ENCODE peak calls at places on chromosomes 3 and 15, in nine cellular contexts. B, N, J, Z, R, E, O, C and W are unnamed samples.

GRCh38 chr3:193974147-193974546 is 161.8 kb upstream of the HES1 start:
- DNase-seq in B (no peak), O (no peak), J (peak; percentile 52), E (no peak), C (no peak), R (no peak), N (no peak), Z (no peak), W (peak; percentile 41)

GRCh38 chr3:52333869-52334557 is 17.9 kb downstream of the DNAH1 start:
- DNase-seq in N (no peak), E (no peak), J (no peak), Z (no peak), R (no peak), O (peak; percentile 33), C (peak; percentile 34), B (no peak), W (no peak)

GRCh38 chr3:142947799-142948575 is 15.5 kb downstream of the PAQR9 start:
- DNase-seq in Z (no peak), R (no peak), E (no peak), B (no peak), N (no peak), C (no peak), J (no peak), O (no peak), W (no peak)

GRCh38 chr3:46725663-46726314 is 8.1 kb upstream of the PRSS50 start:
- DNase-seq in J (no peak), R (no peak), Z (peak; percentile 13), N (no peak), O (no peak), B (no peak), C (no peak), E (no peak), W (peak; percentile 10)

GRCh38 chr3:157089455-157090221 is 70.3 kb downstream of the CCNL1 start:
- DNase-seq in E (no peak), R (peak; percentile 67), B (no peak), C (peak; percentile 53), O (no peak), Z (peak; percentile 74), J (no peak), N (no peak), W (no peak)

GRCh38 chr15:81085898-81086297 is 48.2 kb upstream of the CFAP161 start:
- DNase-seq in O (no peak), Z (no peak), C (no peak), J (no peak), R (no peak), N (no peak), B (no peak), E (no peak), W (no peak)

GRCh38 chr15:74053941-74054529 is 28.3 kb downstream of the GOLGA6A start:
- DNase-seq in N (peak; percentile 40), E (peak; percentile 55), Z (peak; percentile 65), C (peak; percentile 12), B (peak; percentile 71), O (peak; percentile 74), J (peak; percentile 80), R (peak; percentile 80), W (peak; percentile 64)

GRCh38 chr15:61118885-61119284 is 110.2 kb downstream of the RORA start:
- DNase-seq in O (no peak), C (no peak), N (no peak), B (no peak), E (no peak), Z (no peak), R (no peak), J (no peak), W (no peak)

GRCh38 chr3:187012609-187013051 is 82.3 kb downstream of the ST6GAL1 start:
- DNase-seq in J (no peak), Z (peak; percentile 45), E (peak; percentile 36), B (no peak), R (peak; percentile 49), N (no peak), C (no peak), O (no peak), W (no peak)

GRCh38 chr3:52112056-52112455 is 42.2 kb downstream of the POC1A start:
- DNase-seq in J (no peak), R (no peak), B (no peak), N (no peak), O (no peak), E (no peak), Z (no peak), C (no peak), W (no peak)